ENCODE peak calls at places on chromosomes 5 and 9, in seven cellular contexts. T is heart right ventricle; M is GM20000; W is effector memory CD4-positive, alpha-beta T cell; C is NCI-H2081; Z is central memory CD8-positive, alpha-beta T cell; F is left cardiac atrium. H is an unnamed sample.

GRCh38 chr9:130104413-130105193 is 50.9 kb downstream of the GPR107 start:
- DNase-seq in T (no peak), M (no peak), W (no peak), C (no peak), Z (no peak), F (no peak), H (peak)

GRCh38 chr5:135458921-135459331 is 6.8 kb upstream of the TIFAB start:
- DNase-seq in T (no peak), M (no peak), W (no peak), C (no peak), Z (no peak), F (peak), H (no peak)

GRCh38 chr5:172492991-172493390 is 38.7 kb upstream of the SH3PXD2B start:
- DNase-seq in T (no peak), M (no peak), W (no peak), C (no peak), Z (no peak), F (no peak), H (peak)

GRCh38 chr5:174801798-174802197 is 77.4 kb downstream of the MSX2 start:
- DNase-seq in T (no peak), M (no peak), W (no peak), C (no peak), Z (no peak), F (no peak), H (no peak)

GRCh38 chr5:32589431-32589830 is 4.1 kb downstream of the SUB1 start:
- DNase-seq in T (no peak), M (no peak), W (no peak), C (no peak), Z (no peak), F (no peak), H (no peak)

GRCh38 chr9:128484686-128485413 is 19.7 kb upstream of the GLE1 start:
- DNase-seq in T (no peak), M (no peak), W (no peak), C (no peak), Z (no peak), F (no peak), H (no peak)

GRCh38 chr5:179261301-179262125 is 83.7 kb downstream of the ADAMTS2 start:
- DNase-seq in T (no peak), M (no peak), W (no peak), C (no peak), Z (no peak), F (peak), H (no peak)

GRCh38 chr9:137759117-137759516 is 118.5 kb upstream of the CACNA1B start:
- DNase-seq in T (no peak), M (peak), W (no peak), C (no peak), Z (no peak), F (no peak), H (no peak)

GRCh38 chr5:26569929-26570258 is 468.5 kb downstream of the CDH9 start:
- DNase-seq in T (no peak), M (no peak), W (no peak), C (no peak), Z (no peak), F (no peak), H (no peak)

GRCh38 chr9:71691036-71691435 is 77.3 kb downstream of the CEMIP2 start:
- DNase-seq in T (no peak), M (no peak), W (no peak), C (no peak), Z (no peak), F (no peak), H (no peak)

GRCh38 chr9:34732886-34733285 is 22.9 kb upstream of the CCL21 start:
- DNase-seq in T (no peak), M (no peak), W (no peak), C (no peak), Z (no peak), F (no peak), H (no peak)

GRCh38 chr9:137671196-137671538 is 52.4 kb downstream of the EHMT1 start:
- DNase-seq in T (no peak), M (no peak), W (no peak), C (no peak), Z (no peak), F (no peak), H (no peak)

GRCh38 chr9:124855944-124856773 is 2.9 kb downstream of the WDR38 start:
- DNase-seq in T (no peak), M (no peak), W (no peak), C (peak), Z (no peak), F (no peak), H (no peak)

GRCh38 chr5:2761921-2762488 is 10.5 kb upstream of the IRX2 start:
- DNase-seq in T (no peak), M (no peak), W (no peak), C (no peak), Z (no peak), F (no peak), H (no peak)

GRCh38 chr5:107567901-107568671 is 102.7 kb downstream of the EFNA5 start:
- DNase-seq in T (no peak), M (no peak), W (no peak), C (peak), Z (no peak), F (no peak), H (no peak)

GRCh38 chr5:16756692-16757091 is 139.9 kb upstream of the RETREG1 start:
- DNase-seq in T (no peak), M (no peak), W (no peak), C (no peak), Z (no peak), F (no peak), H (no peak)

GRCh38 chr9:87661241-87661640 is 64.7 kb upstream of the CTSL start:
- DNase-seq in T (no peak), M (no peak), W (no peak), C (no peak), Z (no peak), F (no peak), H (no peak)

GRCh38 chr9:119938871-119939270 is 569.6 kb upstream of the BRINP1 start:
- DNase-seq in T (no peak), M (no peak), W (no peak), C (peak), Z (no peak), F (no peak), H (no peak)

GRCh38 chr5:137666109-137666850 is 69.6 kb downstream of the KLHL3 start:
- DNase-seq in T (peak), M (peak), W (no peak), C (no peak), Z (no peak), F (peak), H (no peak)

GRCh38 chr9:36980148-36980974 is 53.7 kb downstream of the PAX5 start:
- DNase-seq in T (no peak), M (peak), W (no peak), C (peak), Z (no peak), F (no peak), H (no peak)

GRCh38 chr5:56003633-56004032 is 8.9 kb upstream of the IL6ST start:
- DNase-seq in T (no peak), M (no peak), W (no peak), C (no peak), Z (no peak), F (no peak), H (peak)